ENCODE peak calls at places on chromosomes 1 and 21, in six cellular contexts. I is MM.1S, K is OCI-LY7, Q is GM23248, H is hepatocyte, N is HCT116. T is an unnamed sample.

GRCh38 chr21:41023936-41024335 is 144.0 kb upstream of the BACE2 start:
- DNase-seq in Q (no peak), K (no peak), N (no peak), H (no peak), I (no peak), T (no peak)

GRCh38 chr1:223143760-223144248 is 756 bp upstream of the TLR5 start:
- DNase-seq in Q (no peak), N (no peak), I (peak; percentile 96), K (no peak), H (peak; percentile 48), T (no peak)

GRCh38 chr1:16927711-16928485 is 6.2 kb downstream of the CROCC start:
- DNase-seq in Q (no peak), I (no peak), H (no peak), N (no peak), K (no peak), T (no peak)

GRCh38 chr1:195897072-195897471 is 711.2 kb downstream of the KCNT2 start:
- DNase-seq in N (no peak), K (no peak), H (no peak), I (no peak), Q (no peak), T (peak; percentile 22)

GRCh38 chr1:7281821-7282220 is 489.3 kb upstream of the VAMP3 start:
- DNase-seq in Q (peak; percentile 93), H (no peak), K (no peak), I (no peak), N (no peak), T (no peak)

GRCh38 chr1:197692965-197693364 is 82.3 kb downstream of the DENND1B start:
- DNase-seq in N (peak; percentile 4), H (no peak), K (peak; percentile 19), Q (peak; percentile 36), I (peak; percentile 37), T (peak; percentile 29)

GRCh38 chr1:92994105-92994712 is 32.9 kb upstream of the DIPK1A start:
- DNase-seq in N (peak; percentile 75), H (peak; percentile 94), I (peak; percentile 85), K (peak; percentile 96), Q (peak; percentile 87), T (peak; percentile 88)

GRCh38 chr1:94438692-94439276 is 20.6 kb downstream of the ABCD3 start:
- DNase-seq in K (no peak), I (no peak), H (no peak), N (no peak), Q (peak; percentile 30), T (no peak)

GRCh38 chr1:93976291-93976690 is 67.1 kb upstream of the GCLM start:
- DNase-seq in Q (peak; percentile 38), N (no peak), K (no peak), H (no peak), I (no peak), T (peak; percentile 38)

GRCh38 chr1:117017062-117017461 is 15.5 kb downstream of the CD101 start:
- DNase-seq in N (no peak), K (no peak), H (no peak), I (no peak), Q (no peak), T (no peak)

GRCh38 chr21:39082656-39083376 is 100.4 kb downstream of the PSMG1 start:
- DNase-seq in H (no peak), N (peak; percentile 13), K (peak; percentile 48), Q (no peak), I (peak; percentile 32), T (peak; percentile 45)

GRCh38 chr1:192358822-192359221 is 42.0 kb downstream of the RGS21 start:
- DNase-seq in N (no peak), K (no peak), I (no peak), H (no peak), Q (no peak), T (no peak)

GRCh38 chr1:114668373-114668772 is 1.5 kb downstream of the DENND2C start:
- DNase-seq in K (no peak), I (peak; percentile 13), H (no peak), Q (no peak), N (no peak), T (no peak)

GRCh38 chr1:110538082-110538481 is 19.1 kb upstream of the KCNA10 start:
- DNase-seq in Q (no peak), K (no peak), N (no peak), I (no peak), H (no peak), T (no peak)

GRCh38 chr1:54850082-54850730 is 36.8 kb downstream of the DHCR24 start:
- DNase-seq in Q (peak; percentile 74), K (no peak), N (no peak), H (peak; percentile 4), I (no peak), T (peak; percentile 84)

GRCh38 chr1:6243993-6244392 is at the start of gene HES3:
- DNase-seq in N (no peak), H (no peak), K (no peak), I (no peak), Q (no peak), T (no peak)

GRCh38 chr21:16280731-16281130 is 550.9 kb downstream of the USP25 start:
- DNase-seq in I (no peak), K (no peak), H (no peak), N (no peak), Q (peak; percentile 27), T (no peak)

GRCh38 chr1:35111106-35111505 is 31.9 kb downstream of the ZMYM1 start:
- DNase-seq in N (no peak), I (no peak), Q (peak; percentile 83), H (no peak), K (no peak), T (peak; percentile 71)

GRCh38 chr1:35120458-35121133 is 41.4 kb downstream of the ZMYM1 start:
- DNase-seq in K (no peak), I (peak; percentile 57), N (no peak), H (no peak), Q (peak; percentile 61), T (no peak)

GRCh38 chr1:35112668-35113067 is 33.5 kb downstream of the ZMYM1 start:
- DNase-seq in I (no peak), Q (peak; percentile 38), K (peak; percentile 6), H (no peak), N (no peak), T (peak; percentile 31)

DNA sequence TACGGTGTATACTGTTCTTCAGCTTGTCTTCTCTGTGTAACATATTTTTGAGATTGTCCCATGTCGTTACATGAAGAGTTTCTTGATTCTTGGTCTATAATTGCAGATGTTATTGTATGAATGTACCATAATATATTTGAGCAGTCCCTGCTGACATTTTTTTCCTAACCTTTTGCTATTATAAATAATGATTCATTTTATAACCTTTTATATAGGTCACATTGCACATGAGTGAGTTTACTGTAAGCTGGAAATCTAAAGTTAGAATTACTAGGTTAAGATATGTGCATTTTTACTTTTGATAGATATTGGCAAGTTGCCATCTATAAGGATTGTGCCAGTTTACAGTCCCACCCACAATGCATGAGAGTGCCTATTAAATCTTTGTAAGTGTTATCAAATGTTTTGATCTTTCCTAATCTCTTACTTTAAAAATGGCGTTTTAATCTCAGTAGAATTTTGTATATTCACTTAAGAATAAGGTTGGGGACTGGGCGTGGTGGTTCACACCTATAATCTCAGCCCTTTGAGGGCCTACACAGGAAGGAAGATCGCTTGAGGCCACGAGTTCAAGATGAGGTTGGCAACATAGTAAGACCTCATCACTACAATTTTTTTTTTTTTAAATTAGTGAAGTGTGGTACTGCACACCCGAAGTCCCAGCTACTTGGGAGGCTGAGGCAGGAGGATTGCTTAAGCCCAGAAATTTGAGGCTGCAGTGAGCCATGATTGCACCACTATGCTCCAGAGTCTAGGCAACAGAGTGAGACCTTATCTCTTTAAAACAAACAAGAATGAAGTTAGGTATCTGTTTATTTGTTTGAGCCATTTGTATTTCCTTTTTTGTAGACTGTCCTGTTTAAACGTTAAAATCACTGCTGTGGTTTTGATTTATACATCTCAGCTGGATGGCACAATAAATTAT is 36.5 kb downstream of the ZMYM1 start:
- DNase-seq in Q (no peak), H (no peak), I (no peak), N (no peak), K (no peak), T (peak; percentile 46)
- TF ChIP-seq EZH2phosphoT487 in Q (no peak), H (no peak), I (no peak), N (no peak), K (no peak), T (no peak)

GRCh38 chr1:152539901-152540300 is 25.6 kb downstream of the CRCT1 start:
- DNase-seq in H (no peak), Q (no peak), K (no peak), I (no peak), N (no peak), T (no peak)
- H3K9me2 ChIP-seq in H (no peaks in the 10 kb centered on the region), Q (no peaks in the 10 kb centered on the region), K (no peaks in the 10 kb centered on the region), I (no peaks in the 10 kb centered on the region), N (no peaks in the 10 kb centered on the region), T (no peaks in the 10 kb centered on the region)

GRCh38 chr1:18927082-18927653 is 24.8 kb upstream of the ALDH4A1 start:
- DNase-seq in Q (no peak), N (no peak), H (no peak), I (peak; percentile 83), K (peak; percentile 5), T (peak; percentile 49)
- H3K79me2 ChIP-seq in Q (peaks cover 86% of the 10 kb centered on the region), N (peaks cover 91% of the 10 kb centered on the region), H (peaks cover 9% of the 10 kb centered on the region), I (peaks cover 51% of the 10 kb centered on the region), K (no peaks in the 10 kb centered on the region), T (peaks cover 83% of the 10 kb centered on the region)

DNA sequence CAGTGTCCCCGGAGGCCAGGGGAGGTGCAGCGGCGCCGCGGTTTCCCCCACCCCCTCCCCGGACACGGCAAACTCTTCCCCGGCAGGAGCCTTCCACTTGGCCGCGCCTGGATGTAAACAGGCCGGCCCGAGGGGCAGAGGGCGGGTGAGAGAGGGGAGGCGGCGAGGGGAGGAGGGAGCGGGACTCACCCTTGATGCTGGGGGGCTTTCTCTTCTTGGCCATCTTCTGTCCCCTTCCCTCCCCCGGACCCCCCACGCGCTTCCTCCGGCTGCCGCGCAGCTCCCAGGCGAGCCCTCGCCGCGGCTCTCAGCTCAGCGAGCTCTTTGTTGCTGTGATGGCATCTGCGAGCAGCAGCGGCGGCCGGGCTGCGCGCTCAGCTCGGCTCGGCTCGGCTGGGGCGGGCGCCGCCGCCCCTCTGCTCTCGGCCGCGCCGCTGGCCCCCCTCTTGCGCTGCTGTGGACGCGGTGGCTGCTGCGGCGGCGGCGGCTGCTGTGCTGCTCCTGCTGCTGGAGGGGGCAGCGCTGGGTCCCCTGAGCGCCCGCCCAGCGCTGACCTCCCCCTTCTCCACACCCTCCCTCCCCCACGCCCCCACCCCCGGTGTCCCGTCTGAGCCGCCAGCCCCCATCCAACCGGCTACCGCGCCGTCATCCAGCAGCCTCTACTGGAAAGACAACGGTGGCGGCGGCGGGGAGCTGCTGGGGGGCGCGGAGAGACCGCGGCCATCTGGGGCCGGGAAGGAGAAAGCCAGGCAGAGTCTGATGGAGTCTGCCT is 4.9 kb upstream of the SLC44A5 start:
- DNase-seq in H (peak; percentile 78), Q (peak; percentile 78), K (no peak), N (no peak), I (peak; percentile 55), T (peak; percentile 16)
- TF ChIP-seq EZH2phosphoT487 in H (no peak), Q (no peak), K (no peak), N (no peak), I (no peak), T (no peak)

GRCh38 chr1:181607524-181607923 is 124.2 kb downstream of the CACNA1E start:
- DNase-seq in I (no peak), H (no peak), K (no peak), N (no peak), Q (no peak), T (no peak)
- H3K9me2 ChIP-seq in I (no peaks in the 10 kb centered on the region), H (no peaks in the 10 kb centered on the region), K (no peaks in the 10 kb centered on the region), N (no peaks in the 10 kb centered on the region), Q (no peaks in the 10 kb centered on the region), T (no peaks in the 10 kb centered on the region)

GRCh38 chr1:32755810-32756159 is 53.2 kb upstream of the SYNC start:
- DNase-seq in K (no peak), I (no peak), H (no peak), Q (no peak), N (no peak), T (no peak)
- H3K79me2 ChIP-seq in K (no peaks in the 10 kb centered on the region), I (peaks cover 8% of the 10 kb centered on the region), H (peaks cover 79% of the 10 kb centered on the region), Q (no peaks in the 10 kb centered on the region), N (peaks cover 71% of the 10 kb centered on the region), T (peaks cover 70% of the 10 kb centered on the region)